ENCODE peak calls at places on chromosome 6, in four cellular contexts. O is AG10803, A is BE2C, X is right lobe of liver. C is an unnamed sample.

GRCh38 chr6:395432-396125 is 4.0 kb downstream of the IRF4 start:
- DNase-seq in O (no peak), A (no peak), X (no peak), C (no peak)

GRCh38 chr6:98539669-98540207 is 294.6 kb upstream of the POU3F2 start:
- DNase-seq in X (no peak), A (peak; percentile 26), O (no peak), C (no peak)

GRCh38 chr6:133964052-133964451 is 11.0 kb downstream of the TBPL1 start:
- DNase-seq in O (peak; percentile 35), A (no peak), X (no peak), C (peak; percentile 24)

GRCh38 chr6:17932362-17932852 is 55.0 kb downstream of the KIF13A start:
- DNase-seq in O (peak; percentile 98), X (no peak), A (no peak), C (peak; percentile 83)

GRCh38 chr6:30238178-30238795 is 25.1 kb upstream of the TRIM26 start:
- DNase-seq in O (peak; percentile 39), X (no peak), A (peak; percentile 30), C (no peak)

GRCh38 chr6:99614430-99615161 is 8.0 kb downstream of the PRDM13 start:
- DNase-seq in O (no peak), A (no peak), X (no peak), C (no peak)

GRCh38 chr6:47169785-47170685 is 127.9 kb upstream of the ADGRF1 start:
- DNase-seq in O (peak; percentile 59), X (no peak), A (no peak), C (no peak)

GRCh38 chr6:73565767-73566485 is 45.1 kb upstream of the EEF1A1 start:
- DNase-seq in A (no peak), X (no peak), O (peak; percentile 64), C (no peak)

GRCh38 chr6:4394786-4395185 is 259.4 kb upstream of the ECI2 start:
- DNase-seq in X (no peak), A (no peak), O (no peak), C (no peak)

GRCh38 chr6:134235937-134236751 is 81.8 kb downstream of the SGK1 start:
- DNase-seq in O (peak; percentile 51), X (no peak), A (no peak), C (no peak)

GRCh38 chr6:170134077-170135040 is 156.5 kb downstream of the DLL1 start:
- DNase-seq in A (no peak), X (peak; percentile 48), O (no peak), C (no peak)

GRCh38 chr6:74768120-74768519 is 437.7 kb downstream of the COL12A1 start:
- DNase-seq in A (no peak), X (no peak), O (peak; percentile 51), C (no peak)

GRCh38 chr6:52694404-52694803 is 23.5 kb downstream of the TMEM14A start:
- DNase-seq in A (no peak), X (no peak), O (no peak), C (no peak)

GRCh38 chr6:41966961-41967311 is 25.3 kb upstream of the CCND3 start:
- DNase-seq in X (no peak), A (no peak), O (peak; percentile 55), C (no peak)

DNA sequence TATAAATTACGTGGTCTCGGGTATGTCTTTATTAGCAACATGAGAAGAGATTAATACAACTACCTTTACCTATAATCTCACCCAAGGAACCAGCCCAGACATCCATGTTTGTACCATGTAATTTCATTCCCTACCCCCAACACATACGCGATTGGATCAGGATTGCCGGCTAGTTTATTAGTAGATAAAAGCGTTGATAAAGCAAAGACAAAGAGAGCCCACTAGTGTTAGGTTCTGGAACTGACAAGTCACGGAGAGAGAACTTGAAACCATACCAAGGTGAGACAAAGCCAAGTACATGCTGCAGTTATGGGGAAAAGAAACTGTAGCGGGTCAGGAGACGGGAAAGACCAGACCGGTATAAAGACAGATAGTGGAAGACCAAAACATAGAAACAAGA is 37.4 kb upstream of the FAM135A start:
- DNase-seq in O (no peak), X (no peak), A (no peak), C (no peak)
- TF ChIP-seq CTCF in O (peak; percentile 35), X (no peak), A (peak; percentile 50), C (peak; percentile 22)

GRCh38 chr6:158853872-158854213 is 34.7 kb upstream of the EZR start:
- DNase-seq in X (no peak), A (no peak), O (no peak), C (no peak)
- H3K4me3 ChIP-seq in X (no peak overlapping the region), A (no peak overlapping the region), O (no peak overlapping the region), C (no peak overlapping the region)

DNA sequence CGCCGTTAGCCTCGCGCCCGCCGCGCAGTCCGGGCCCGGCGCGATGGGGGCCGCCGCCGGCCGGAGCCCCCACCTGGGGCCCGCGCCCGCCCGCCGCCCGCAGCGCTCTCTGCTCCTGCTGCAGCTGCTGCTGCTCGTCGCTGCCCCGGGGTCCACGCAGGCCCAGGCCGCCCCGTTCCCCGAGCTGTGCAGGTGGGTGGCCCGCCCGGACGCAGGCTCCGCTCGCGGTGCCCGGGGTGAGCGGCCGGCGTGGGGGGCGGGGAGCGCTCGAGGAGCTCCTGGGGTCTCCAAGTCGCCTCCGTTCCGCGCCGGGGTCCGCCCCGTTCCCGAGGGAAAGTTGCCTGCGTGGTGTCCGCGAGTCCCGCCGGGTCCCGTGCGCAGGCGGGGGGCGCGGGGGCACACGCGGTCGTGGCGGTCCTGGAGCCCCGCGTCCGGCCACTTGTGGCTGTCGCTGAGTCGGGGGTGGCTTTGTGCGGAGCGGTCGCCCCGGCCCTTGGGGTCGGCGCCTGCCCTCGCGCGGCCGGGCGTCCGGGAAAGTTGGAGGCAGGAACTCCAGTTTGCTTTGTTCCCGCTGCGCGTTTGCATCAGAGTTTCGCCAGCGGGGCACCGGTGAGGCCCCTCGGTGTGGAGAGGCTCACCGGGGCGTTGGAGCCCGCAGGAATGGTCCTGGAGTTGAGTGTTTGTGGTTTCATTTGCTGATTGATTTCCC is 476 bp downstream of the IGF2R start:
- DNase-seq in A (peak; percentile 35), O (peak; percentile 23), X (peak; percentile 73), C (no peak)
- TF ChIP-seq CTCF in A (no peak), O (no peak), X (no peak), C (no peak)

GRCh38 chr6:151763303-151763702 is 44.2 kb upstream of the ESR1 start:
- DNase-seq in A (no peak), X (no peak), O (peak; percentile 67), C (no peak)
- H3K4me3 ChIP-seq in A (no peak overlapping the region), X (no peak overlapping the region), O (peak overlapping the region; percentile 49), C (peak overlapping the region; percentile 35)

GRCh38 chr6:155589190-155589589 is 133.6 kb upstream of the NOX3 start:
- DNase-seq in O (no peak), A (no peak), X (no peak), C (no peak)
- TF ChIP-seq CTCF in O (no peak), A (peak; percentile 4), X (no peak), C (no peak)

GRCh38 chr6:109513571-109514071 is 30.6 kb upstream of the ZBTB24 start:
- DNase-seq in X (no peak), A (no peak), O (peak; percentile 65), C (peak; percentile 41)

GRCh38 chr6:109516929-109517328 is 33.9 kb upstream of the ZBTB24 start:
- DNase-seq in A (no peak), O (no peak), X (no peak), C (no peak)

GRCh38 chr6:109514946-109515345 is 31.9 kb upstream of the ZBTB24 start:
- DNase-seq in A (no peak), O (no peak), X (no peak), C (no peak)

GRCh38 chr6:109512271-109512817 is 29.3 kb upstream of the ZBTB24 start:
- DNase-seq in O (no peak), X (no peak), A (no peak), C (no peak)

GRCh38 chr6:109515781-109516409 is 32.9 kb upstream of the ZBTB24 start:
- DNase-seq in O (peak; percentile 8), A (no peak), X (no peak), C (no peak)
- H3K4me3 ChIP-seq in O (no peak overlapping the region), A (no peak overlapping the region), X (no peak overlapping the region), C (no peak overlapping the region)

GRCh38 chr6:55293116-55293515 is 34.2 kb upstream of the GFRAL start:
- DNase-seq in X (no peak), O (no peak), A (peak; percentile 4), C (no peak)
- TF ChIP-seq CTCF in X (peak; percentile 31), O (peak; percentile 24), A (peak; percentile 50), C (peak; percentile 37)

GRCh38 chr6:125793863-125794262 is 3.1 kb downstream of the NCOA7 start:
- DNase-seq in X (no peak), A (peak; percentile 23), O (no peak), C (no peak)

GRCh38 chr6:125793280-125793679 is 2.5 kb downstream of the NCOA7 start:
- DNase-seq in X (no peak), O (no peak), A (peak; percentile 60), C (no peak)

GRCh38 chr6:125791820-125792165 is 1.0 kb downstream of the NCOA7 start:
- DNase-seq in X (no peak), O (no peak), A (no peak), C (no peak)

GRCh38 chr6:125792172-125792571 is 1.4 kb downstream of the NCOA7 start:
- DNase-seq in O (no peak), X (no peak), A (no peak), C (no peak)

GRCh38 chr6:125792680-125793079 is 1.9 kb downstream of the NCOA7 start:
- DNase-seq in A (no peak), O (peak; percentile 23), X (no peak), C (no peak)
- H3K4me3 ChIP-seq in A (peak overlapping the region; percentile 77), O (no peak overlapping the region), X (no peak overlapping the region), C (no peak overlapping the region)

DNA sequence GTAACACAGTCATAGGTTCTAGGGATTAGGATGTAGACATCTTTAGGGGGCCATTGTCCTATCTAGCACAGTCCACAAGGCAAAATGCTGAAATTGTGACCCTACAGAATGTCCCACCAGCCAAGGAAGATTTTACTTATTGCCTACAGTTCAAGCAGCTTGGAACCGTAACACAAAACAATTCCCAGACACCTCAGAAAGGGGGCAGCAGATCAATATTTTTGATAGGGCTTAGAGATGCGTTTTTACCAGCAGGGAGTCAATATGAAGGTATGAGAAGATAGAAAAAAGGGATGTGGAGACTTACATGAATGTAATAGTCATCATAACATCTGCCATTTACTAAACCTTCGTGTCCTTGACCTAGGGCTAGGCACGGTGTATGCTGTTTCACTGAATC is 81.0 kb downstream of the TMEM170B start:
- DNase-seq in A (no peak), X (no peak), O (no peak), C (no peak)
- TF ChIP-seq CTCF in A (peak; percentile 51), X (no peak), O (peak; percentile 42), C (peak; percentile 26)

DNA sequence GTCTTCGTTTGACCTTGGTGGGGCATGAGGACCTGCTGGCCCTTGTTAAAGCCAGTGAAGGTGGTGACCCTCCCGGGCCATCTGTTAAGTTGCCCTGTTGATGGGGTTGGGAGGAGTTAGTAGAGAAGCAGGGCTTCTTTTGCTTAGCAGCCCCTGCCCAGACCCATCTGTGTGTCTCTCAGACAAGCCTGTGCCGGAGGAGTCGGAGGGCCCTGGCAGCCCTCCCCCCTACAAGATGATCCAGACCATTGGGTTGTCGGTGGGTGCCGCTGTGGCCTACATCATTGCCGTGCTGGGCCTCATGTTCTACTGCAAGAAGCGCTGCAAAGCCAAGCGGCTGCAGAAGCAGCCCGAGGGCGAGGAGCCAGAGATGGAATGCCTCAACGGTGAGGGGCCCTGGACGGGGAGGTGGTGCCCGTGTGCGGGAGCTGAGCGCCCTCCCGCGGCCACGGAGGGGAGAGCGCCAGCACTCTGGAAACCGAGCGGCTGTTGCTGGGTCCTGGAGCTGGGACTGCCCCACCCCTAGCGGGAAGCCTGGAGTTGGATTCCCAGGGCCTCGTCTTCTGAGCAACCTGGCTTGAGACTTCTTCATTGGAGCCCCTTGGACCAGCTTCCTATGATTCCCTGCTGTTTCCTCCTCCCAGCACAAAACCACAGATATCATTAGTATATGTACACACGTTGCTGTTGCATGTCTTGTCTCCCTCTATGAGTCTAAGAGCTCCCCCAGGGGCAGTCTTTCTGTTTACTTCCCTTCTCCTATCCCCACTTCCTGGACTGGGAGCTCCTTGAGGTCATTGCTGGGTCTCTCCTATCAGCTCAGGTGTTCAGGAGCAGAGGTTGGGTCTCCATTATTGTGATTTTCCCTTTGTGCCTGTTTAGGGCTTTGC is 27.6 kb upstream of the SRF start:
- DNase-seq in X (peak; percentile 77), A (peak; percentile 93), O (peak; percentile 89), C (peak; percentile 74)
- H3K4me3 ChIP-seq in X (no peak overlapping the region), A (no peak overlapping the region), O (no peak overlapping the region), C (no peak overlapping the region)